ENCODE peak calls at places on chromosome 21, in four cellular contexts. B, O, X and G are unnamed samples.

GRCh38 chr21:41813226-41813625 is 46.4 kb upstream of the RIPK4 start:
- DNase-seq in O (no peak), X (no peak), B (no peak), G (no peak)

GRCh38 chr21:38561205-38561604 is 62.9 kb upstream of the ERG start:
- DNase-seq in X (no peak), B (no peak), O (no peak), G (no peak)

GRCh38 chr21:41360072-41360821 is 1.6 kb upstream of the MX2 start:
- DNase-seq in B (no peak), O (no peak), X (no peak), G (no peak)

GRCh38 chr21:42424848-42425602 is 21.3 kb downstream of the UBASH3A start:
- DNase-seq in X (peak), B (no peak), O (no peak), G (no peak)

GRCh38 chr21:39014751-39015150 is 168.5 kb downstream of the PSMG1 start:
- DNase-seq in B (no peak), X (no peak), O (no peak), G (no peak)

GRCh38 chr21:46617267-46618051 is 12.6 kb upstream of the S100B start:
- DNase-seq in B (no peak), X (no peak), O (no peak), G (no peak)

GRCh38 chr21:27077501-27077900 is 110.6 kb upstream of the ADAMTS5 start:
- DNase-seq in O (no peak), B (no peak), X (no peak), G (no peak)

GRCh38 chr21:46014828-46015227 is 33.3 kb downstream of the COL6A1 start:
- DNase-seq in X (no peak), O (no peak), B (no peak), G (no peak)

GRCh38 chr21:42219606-42220137 is 732 bp downstream of the ABCG1 start:
- DNase-seq in X (peak), B (no peak), O (no peak), G (peak)

GRCh38 chr21:36747815-36748381 is 49.0 kb downstream of the SIM2 start:
- DNase-seq in O (peak), X (peak), B (peak), G (peak)

GRCh38 chr21:14557413-14557812 is 11.3 kb upstream of the SAMSN1 start:
- DNase-seq in O (no peak), B (no peak), X (no peak), G (no peak)

GRCh38 chr21:42153746-42154145 is 65.2 kb upstream of the ABCG1 start:
- DNase-seq in B (no peak), X (no peak), O (no peak), G (no peak)

GRCh38 chr21:25501448-25501847 is 105.8 kb downstream of the MRPL39 start:
- DNase-seq in X (no peak), O (no peak), B (no peak), G (no peak)

GRCh38 chr21:15063081-15063820 is 1.5 kb downstream of the NRIP1 start:
- DNase-seq in O (no peak), B (no peak), X (no peak), G (peak)

GRCh38 chr21:16304700-16305099 is 574.9 kb downstream of the USP25 start:
- DNase-seq in X (no peak), O (no peak), B (no peak), G (no peak)

GRCh38 chr21:38861006-38861405 is 55.3 kb downstream of the ETS2 start:
- DNase-seq in O (no peak), B (peak), X (no peak), G (no peak)

GRCh38 chr21:28436286-28436932 is 556.3 kb downstream of the LTN1 start:
- DNase-seq in X (no peak), B (no peak), O (no peak), G (no peak)

GRCh38 chr21:22342855-22343254 is 1344.6 kb downstream of the NCAM2 start:
- DNase-seq in X (no peak), O (no peak), B (no peak), G (no peak)

GRCh38 chr21:38815060-38815405 is 9.3 kb downstream of the ETS2 start:
- DNase-seq in B (no peak), X (no peak), O (no peak), G (no peak)

GRCh38 chr21:43645414-43645891 is 13.8 kb downstream of the HSF2BP start:
- DNase-seq in X (no peak), B (peak), O (peak), G (peak)

GRCh38 chr21:39029086-39029772 is 154.0 kb downstream of the PSMG1 start:
- DNase-seq in X (no peak), O (no peak), B (no peak), G (no peak)

GRCh38 chr21:39385299-39386145 is 36.6 kb upstream of the HMGN1 start:
- DNase-seq in X (peak), B (peak), O (peak), G (peak)

GRCh38 chr21:29302340-29302991 is 3.7 kb downstream of the BACH1 start:
- DNase-seq in O (no peak), X (no peak), B (no peak), G (no peak)

GRCh38 chr21:37463083-37463780 is 96.7 kb downstream of the DYRK1A start:
- DNase-seq in O (no peak), X (no peak), B (no peak), G (no peak)

GRCh38 chr21:41032536-41032935 is 135.4 kb upstream of the BACE2 start:
- DNase-seq in B (no peak), X (no peak), O (no peak), G (no peak)

GRCh38 chr21:16794944-16795343 is 717.9 kb upstream of the CXADR start:
- DNase-seq in O (no peak), B (no peak), X (no peak), G (no peak)

GRCh38 chr21:39153842-39154241 is 29.4 kb downstream of the PSMG1 start:
- DNase-seq in B (no peak), X (no peak), O (no peak), G (no peak)

GRCh38 chr21:17491716-17492414 is 21.0 kb upstream of the CXADR start:
- DNase-seq in O (no peak), X (no peak), B (no peak), G (no peak)

GRCh38 chr21:26140185-26140584 is 30.4 kb downstream of the APP start:
- DNase-seq in O (no peak), B (peak), X (peak), G (peak)